ENCODE peak calls at places on chromosomes 13 and 19, in four cellular contexts. W is PC-3, Q is hepatocyte, H is fibroblast of lung. C is an unnamed sample. For H3K79me2, the result is how much of the 10 kb centered on the place peaks cover.

GRCh38 chr13:19862511-19863313 is 737 bp downstream of the ZMYM5 start:
- DNase-seq in Q (peak), H (peak), W (peak), C (peak)

GRCh38 chr19:43641333-43641732 is 1.7 kb upstream of the CADM4 start:
- DNase-seq in W (no peak), Q (no peak), H (no peak), C (no peak)

GRCh38 chr13:112892759-112893569 is 76.0 kb upstream of the MCF2L start:
- DNase-seq in Q (peak), W (no peak), H (no peak), C (no peak)

GRCh38 chr13:44045179-44045562 is 165.5 kb downstream of the LACC1 start:
- DNase-seq in H (no peak), Q (no peak), W (no peak), C (no peak)

GRCh38 chr13:109402976-109403375 is 383.4 kb downstream of the IRS2 start:
- DNase-seq in W (no peak), Q (no peak), H (peak), C (no peak)

GRCh38 chr19:47510516-47511127 is 4.2 kb downstream of the NAPA start:
- DNase-seq in W (no peak), H (no peak), Q (no peak), C (no peak)

GRCh38 chr13:26619321-26619720 is 61.8 kb downstream of the WASF3 start:
- DNase-seq in W (peak), Q (no peak), H (peak), C (no peak)

GRCh38 chr13:93797463-93797862 is 570.9 kb downstream of the GPC6 start:
- DNase-seq in W (no peak), Q (no peak), H (no peak), C (no peak)

GRCh38 chr13:56886398-56886797 is 254.3 kb upstream of the PRR20A start:
- DNase-seq in H (no peak), Q (no peak), W (no peak), C (no peak)

GRCh38 chr19:19146000-19146608 is 7.8 kb upstream of the TMEM161A start:
- DNase-seq in Q (peak), W (peak), H (peak), C (peak)

GRCh38 chr19:46579286-46579944 is 21.7 kb upstream of the CALM3 start:
- DNase-seq in W (peak), Q (no peak), H (no peak), C (peak)

GRCh38 chr13:41780736-41781708 is 179.9 kb downstream of the VWA8 start:
- DNase-seq in Q (no peak), H (peak), W (no peak), C (no peak)

GRCh38 chr13:59701261-59701660 is 462.5 kb downstream of the DIAPH3 start:
- DNase-seq in H (no peak), Q (no peak), W (no peak), C (no peak)

GRCh38 chr19:1650627-1651009 is 1.8 kb downstream of the TCF3 start:
- DNase-seq in Q (no peak), W (no peak), H (peak), C (peak)

GRCh38 chr13:23570931-23571330 is 719 bp downstream of the TNFRSF19 start:
- DNase-seq in Q (peak), H (peak), W (peak), C (no peak)

GRCh38 chr19:33241530-33242101 is 16.0 kb upstream of the SLC7A10 start:
- DNase-seq in W (peak), Q (peak), H (no peak), C (no peak)

GRCh38 chr19:44648536-44649370 is 5.0 kb downstream of the PVR start:
- DNase-seq in Q (no peak), H (peak), W (peak), C (no peak)

GRCh38 chr13:39578821-39579291 is 24.1 kb downstream of the LHFPL6 start:
- DNase-seq in H (no peak), W (no peak), Q (no peak), C (no peak)

GRCh38 chr13:102231486-102231885 is 170.4 kb downstream of the FGF14 start:
- DNase-seq in W (no peak), H (no peak), Q (no peak), C (no peak)

DNA sequence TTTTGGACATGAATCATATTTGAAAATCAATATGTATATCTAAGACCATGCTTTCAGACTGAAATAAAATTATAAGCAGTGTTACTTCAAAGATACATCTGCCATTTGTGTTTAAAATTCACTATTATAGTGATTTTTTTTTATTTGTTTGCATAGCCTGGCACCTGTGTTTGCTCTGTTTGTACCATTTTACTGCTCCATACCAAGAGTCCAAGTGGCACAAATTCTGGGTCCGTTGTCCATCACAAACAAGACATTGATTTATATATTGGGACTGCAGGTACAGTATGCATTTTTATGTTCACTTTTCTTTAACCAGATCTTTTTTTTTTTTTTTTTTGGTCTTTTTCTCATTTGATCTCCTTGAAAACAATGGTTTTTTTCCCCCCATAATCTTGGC is 6.7 kb upstream of the GPR183 start:
- DNase-seq in H (no peak), W (no peak), Q (no peak), C (no peak)
- H3K79me2 ChIP-seq in H (under half), W (under half), Q (under half), C (under half)

GRCh38 chr13:98927954-98928927 is 49.6 kb downstream of the DOCK9 start:
- DNase-seq in W (no peak), Q (no peak), H (peak), C (no peak)

GRCh38 chr13:98925949-98926348 is 51.9 kb downstream of the DOCK9 start:
- DNase-seq in H (no peak), W (no peak), Q (no peak), C (no peak)

GRCh38 chr13:98934243-98934642 is 43.6 kb downstream of the DOCK9 start:
- DNase-seq in H (no peak), Q (no peak), W (no peak), C (no peak)

GRCh38 chr13:98930014-98930625 is 47.7 kb downstream of the DOCK9 start:
- DNase-seq in Q (peak), H (no peak), W (no peak), C (peak)
- H3K27ac ChIP-seq in Q (peak), H (no peak), W (no peak), C (peak)

DNA sequence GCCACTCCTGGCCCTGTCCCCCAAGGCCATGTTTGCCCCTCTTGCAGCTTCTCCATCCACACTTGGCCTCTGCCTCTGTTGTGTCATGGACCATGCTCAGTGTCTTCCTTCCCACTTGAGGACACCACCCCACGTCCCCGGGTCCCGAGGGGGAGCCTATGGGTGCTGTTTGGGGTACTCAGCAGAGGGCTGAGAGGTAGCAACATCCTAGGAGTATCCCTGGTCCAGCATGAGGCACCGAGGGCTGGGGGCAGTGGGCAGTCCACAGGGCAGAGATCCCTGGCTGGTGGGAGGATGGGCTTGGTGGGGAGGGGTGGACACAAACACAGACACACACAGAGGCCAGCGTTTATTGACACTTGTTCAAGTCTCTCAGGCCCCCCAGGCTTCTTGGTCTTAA is 1.7 kb downstream of the COX7A1 start:
- DNase-seq in W (no peak), Q (no peak), H (no peak), C (no peak)
- H3K4me3 ChIP-seq in W (no peak), Q (no peak), H (no peak), C (no peak)

DNA sequence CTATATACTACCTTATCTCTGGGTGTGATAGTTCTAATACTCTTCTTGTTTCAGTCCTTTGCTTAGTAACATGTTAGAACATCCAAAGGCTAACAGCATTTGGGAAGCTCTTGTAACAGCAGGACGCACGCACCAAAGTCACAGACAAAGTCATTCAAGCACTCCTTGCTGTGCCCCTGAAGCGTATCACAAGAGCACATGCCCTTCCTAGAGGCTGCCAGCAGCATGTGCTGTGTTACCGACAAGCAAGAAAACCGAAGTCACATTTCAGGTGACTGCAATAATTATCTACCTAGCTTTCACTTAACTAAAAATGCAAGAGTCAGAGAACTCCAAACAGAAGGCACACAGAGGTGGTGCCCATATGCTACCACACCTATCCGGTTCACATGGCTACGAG is 194.1 kb downstream of the KLF12 start:
- DNase-seq in W (no peak), Q (no peak), H (no peak), C (no peak)
- H3K79me2 ChIP-seq in W (under half), Q (under half), H (under half), C (half or more)